ENCODE peak calls at places on chromosomes 1 and 21, in six cellular contexts. Q, D, L, N, W and T are unnamed samples. For H3K4me1 and H3K27me3, the result is how much of the 10 kb centered on the place peaks cover.

GRCh38 chr1:7425229-7425628 is 345.9 kb upstream of the VAMP3 start:
- DNase-seq in Q (no peak), D (no peak), L (no peak), N (no peak), W (no peak), T (no peak)

GRCh38 chr1:14740016-14740415 is 141.5 kb downstream of the KAZN start:
- DNase-seq in Q (no peak), D (no peak), L (no peak), N (no peak), W (no peak), T (no peak)

GRCh38 chr1:44294588-44295007 is 60.5 kb downstream of the ERI3 start:
- DNase-seq in Q (peak), D (peak), L (peak), N (peak), W (no peak), T (peak)

GRCh38 chr1:163213626-163214025 is 10.9 kb upstream of the RGS5 start:
- DNase-seq in Q (no peak), D (no peak), L (no peak), N (no peak), W (no peak), T (no peak)

GRCh38 chr1:211606327-211606913 is 27.5 kb upstream of the SLC30A1 start:
- DNase-seq in Q (no peak), D (no peak), L (no peak), N (no peak), W (no peak), T (no peak)

GRCh38 chr1:45928486-45929205 is 125.2 kb downstream of the MAST2 start:
- DNase-seq in Q (no peak), D (no peak), L (peak), N (no peak), W (no peak), T (no peak)

GRCh38 chr1:118486213-118486612 is 301.2 kb upstream of the SPAG17 start:
- DNase-seq in Q (no peak), D (peak), L (no peak), N (no peak), W (no peak), T (peak)

GRCh38 chr1:47362828-47363227 is 29.2 kb downstream of the CMPK1 start:
- DNase-seq in Q (no peak), D (no peak), L (peak), N (no peak), W (no peak), T (no peak)

GRCh38 chr1:42949312-42950145 is 9.1 kb downstream of the SLC2A1 start:
- DNase-seq in Q (no peak), D (peak), L (no peak), N (no peak), W (no peak), T (no peak)

GRCh38 chr1:210882414-210883221 is 251.3 kb downstream of the KCNH1 start:
- DNase-seq in Q (no peak), D (no peak), L (peak), N (no peak), W (no peak), T (no peak)

GRCh38 chr1:152459596-152460528 is 45.8 kb upstream of the CRNN start:
- DNase-seq in Q (peak), D (peak), L (peak), N (peak), W (peak), T (peak)

GRCh38 chr21:25283720-25284119 is 323.6 kb downstream of the MRPL39 start:
- DNase-seq in Q (no peak), D (peak), L (peak), N (no peak), W (no peak), T (peak)

GRCh38 chr1:31625561-31626272 is 8.2 kb downstream of the HCRTR1 start:
- DNase-seq in Q (peak), D (no peak), L (peak), N (no peak), W (no peak), T (no peak)

GRCh38 chr1:46643368-46643775 is 24.8 kb downstream of the ATPAF1 start:
- DNase-seq in Q (no peak), D (no peak), L (peak), N (no peak), W (no peak), T (no peak)

GRCh38 chr1:218942421-218942820 is 231.3 kb upstream of the LYPLAL1 start:
- DNase-seq in Q (peak), D (no peak), L (no peak), N (peak), W (no peak), T (no peak)

GRCh38 chr1:10943991-10944730 is 68.3 kb upstream of the TARDBP start:
- DNase-seq in Q (peak), D (no peak), L (peak), N (peak), W (no peak), T (peak)

GRCh38 chr1:11847667-11848445 is at the start of gene NPPA:
- DNase-seq in Q (no peak), D (no peak), L (no peak), N (peak), W (no peak), T (no peak)

GRCh38 chr1:53995683-53996082 is 22.3 kb downstream of the LDLRAD1 start:
- DNase-seq in Q (no peak), D (no peak), L (no peak), N (no peak), W (no peak), T (no peak)

GRCh38 chr21:26461500-26461899 is 111.6 kb downstream of the CYYR1 start:
- DNase-seq in Q (no peak), D (no peak), L (no peak), N (no peak), W (no peak), T (no peak)

GRCh38 chr21:20639026-20639425 is 359.2 kb upstream of the NCAM2 start:
- DNase-seq in Q (no peak), D (no peak), L (peak), N (no peak), W (no peak), T (no peak)

GRCh38 chr1:165371588-165372235 is 15.2 kb upstream of the LMX1A start:
- DNase-seq in Q (no peak), D (no peak), L (peak), N (no peak), W (no peak), T (no peak)

GRCh38 chr1:5333326-5333725 is 658.9 kb downstream of the NPHP4 start:
- DNase-seq in Q (no peak), D (no peak), L (no peak), N (no peak), W (no peak), T (no peak)

GRCh38 chr1:46489638-46490602 is at the start of gene DMBX1:
- DNase-seq in Q (peak), D (peak), L (no peak), N (no peak), W (no peak), T (peak)

GRCh38 chr1:184387069-184387870 is 441 bp downstream of the C1orf21 start:
- DNase-seq in Q (peak), D (peak), L (peak), N (peak), W (peak), T (no peak)

GRCh38 chr1:75725861-75726361 is 1.4 kb downstream of the ACADM start:
- DNase-seq in Q (no peak), D (peak), L (no peak), N (no peak), W (no peak), T (peak)

GRCh38 chr1:179873366-179873978 is 4.1 kb downstream of the TOR1AIP2 start:
- DNase-seq in Q (no peak), D (no peak), L (no peak), N (no peak), W (no peak), T (no peak)

GRCh38 chr1:20250346-20250989 is 40.2 kb upstream of the VWA5B1 start:
- DNase-seq in Q (peak), D (no peak), L (peak), N (peak), W (no peak), T (no peak)

GRCh38 chr1:78236711-78237110 is 190.9 kb downstream of the GIPC2 start:
- DNase-seq in Q (no peak), D (no peak), L (no peak), N (no peak), W (no peak), T (no peak)

GRCh38 chr1:45010855-45011811 is at the start of gene HECTD3:
- DNase-seq in Q (peak), D (peak), L (peak), N (peak), W (peak), T (peak)

GRCh38 chr1:207818971-207819451 is 67.2 kb downstream of the CD46 start:
- DNase-seq in Q (peak), D (no peak), L (no peak), N (no peak), W (no peak), T (no peak)

GRCh38 chr1:231691618-231692259 is 65.1 kb downstream of the DISC1 start:
- DNase-seq in Q (peak), D (peak), L (peak), N (peak), W (no peak), T (peak)

GRCh38 chr21:42527489-42528158 is 14.0 kb downstream of the SLC37A1 start:
- DNase-seq in Q (no peak), D (no peak), L (no peak), N (no peak), W (peak), T (no peak)

GRCh38 chr1:171841050-171841910 is at the start of gene DNM3:
- DNase-seq in Q (peak), D (peak), L (peak), N (peak), W (peak), T (peak)

GRCh38 chr1:246647113-246647512 is 77.1 kb upstream of the SCCPDH start:
- DNase-seq in Q (no peak), D (peak), L (peak), N (peak), W (no peak), T (peak)

GRCh38 chr1:51351907-51352306 is 21.5 kb upstream of the TTC39A start:
- DNase-seq in Q (peak), D (no peak), L (no peak), N (no peak), W (no peak), T (no peak)

GRCh38 chr1:85090225-85090624 is 41.9 kb upstream of the MCOLN3 start:
- DNase-seq in Q (no peak), D (no peak), L (no peak), N (no peak), W (no peak), T (no peak)

GRCh38 chr1:3347257-3348020 is 107.0 kb upstream of the ARHGEF16 start:
- DNase-seq in Q (no peak), D (no peak), L (no peak), N (no peak), W (no peak), T (no peak)

GRCh38 chr1:3348196-3348865 is 106.1 kb upstream of the ARHGEF16 start:
- DNase-seq in Q (no peak), D (no peak), L (no peak), N (peak), W (no peak), T (no peak)

GRCh38 chr1:3349968-3350299 is 104.5 kb upstream of the ARHGEF16 start:
- DNase-seq in Q (no peak), D (no peak), L (no peak), N (no peak), W (no peak), T (no peak)

GRCh38 chr1:3350441-3351261 is 103.8 kb upstream of the ARHGEF16 start:
- DNase-seq in Q (no peak), D (no peak), L (no peak), N (peak), W (no peak), T (no peak)

DNA sequence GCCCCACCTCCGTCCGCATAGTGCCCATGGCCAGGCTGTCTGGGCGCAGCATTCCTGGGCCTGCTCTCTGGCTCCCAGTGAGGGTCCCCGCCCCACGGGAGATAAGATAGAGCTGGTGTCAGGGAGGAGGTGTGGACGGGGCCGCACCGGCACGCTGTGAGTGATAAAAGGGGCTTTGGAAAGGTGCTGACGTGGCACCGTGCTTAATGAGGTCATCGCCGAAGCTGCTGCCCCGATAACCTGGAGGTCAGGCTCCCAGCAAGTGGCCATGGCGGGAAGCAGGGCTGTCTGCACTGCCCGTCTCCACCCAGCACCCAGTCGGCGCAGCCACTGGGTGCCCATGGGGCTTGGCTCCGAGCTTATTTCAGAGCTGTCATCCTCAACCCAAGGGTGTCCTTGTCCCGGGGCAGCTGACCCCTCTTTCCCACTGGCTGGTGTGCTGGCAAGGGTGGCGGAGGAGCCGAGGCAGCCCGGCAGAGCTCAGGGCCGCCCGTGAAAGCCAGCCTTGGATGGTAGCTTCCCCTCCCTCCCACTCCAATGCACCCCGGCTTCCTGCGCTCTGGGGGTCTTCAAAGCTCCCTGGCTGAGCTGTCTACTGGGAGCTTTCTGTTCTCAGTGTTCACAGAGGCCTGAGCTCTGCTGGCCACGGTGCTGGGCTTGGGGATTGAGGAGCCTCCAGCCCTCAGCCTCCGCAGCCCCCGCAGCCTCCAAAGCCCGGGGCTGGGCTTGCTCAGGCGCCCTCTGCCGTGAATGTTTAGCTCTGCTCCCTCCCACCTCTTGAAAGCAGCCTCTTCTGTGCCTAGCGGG is 105.1 kb upstream of the ARHGEF16 start:
- DNase-seq in Q (no peak), D (no peak), L (peak), N (peak), W (no peak), T (peak)
- H3K4me3 ChIP-seq in Q (no peak), D (no peak), L (no peak), N (no peak), W (no peak), T (no peak)

GRCh38 chr21:45115141-45115540 is 40.8 kb downstream of the ADARB1 start:
- DNase-seq in Q (no peak), D (no peak), L (no peak), N (no peak), W (no peak), T (no peak)
- H3K4me1 ChIP-seq in Q (under half), D (under half), L (under half), N (half or more), W (under half), T (under half)

DNA sequence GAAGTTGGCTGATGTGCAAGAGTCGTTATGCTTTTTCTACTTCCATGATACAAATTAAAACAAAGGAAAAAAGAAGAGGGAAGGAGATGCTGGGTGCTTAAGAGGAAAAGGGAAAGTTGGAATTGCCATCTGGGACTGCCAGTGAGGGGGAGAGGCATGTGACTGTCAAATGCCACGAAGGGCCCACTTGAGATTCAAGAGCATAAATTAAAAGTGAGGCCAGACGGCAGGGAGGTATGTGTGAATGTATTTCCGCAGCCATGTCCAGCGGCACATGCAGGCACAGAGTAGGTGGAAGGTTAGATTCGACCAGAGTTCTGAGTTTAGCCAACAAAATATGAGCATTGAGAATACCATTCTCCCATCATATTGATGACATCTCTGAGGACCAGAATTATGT is 32.0 kb downstream of the NFASC start:
- DNase-seq in Q (no peak), D (no peak), L (no peak), N (no peak), W (no peak), T (no peak)
- H3K27me3 ChIP-seq in Q (under half), D (under half), L (under half), N (under half), W (under half), T (under half)

GRCh38 chr1:32716312-32717126 is 13.9 kb upstream of the SYNC start:
- DNase-seq in Q (peak), D (peak), L (peak), N (no peak), W (no peak), T (peak)
- H3K4me3 ChIP-seq in Q (no peak), D (peak), L (no peak), N (no peak), W (no peak), T (peak)

GRCh38 chr1:9375912-9376311 is 83.2 kb downstream of the SPSB1 start:
- DNase-seq in Q (no peak), D (no peak), L (no peak), N (no peak), W (no peak), T (no peak)
- H3K4me1 ChIP-seq in Q (under half), D (under half), L (under half), N (half or more), W (under half), T (under half)